ENCODE peak calls at places on chromosomes 11 and 22, in eight cellular contexts. H, N, U, X, V, G, I and S are unnamed samples. For H3K9me3, the result is how much of the 10 kb centered on the place peaks cover.

GRCh38 chr11:2302280-2302843 is 549 bp downstream of the TSPAN32 start:
- DNase-seq in H (no peak), N (no peak), U (no peak), X (no peak), V (no peak), G (no peak), I (no peak), S (peak)

GRCh38 chr22:20938272-20938671 is 21.1 kb downstream of the CRKL start:
- DNase-seq in H (no peak), N (no peak), U (no peak), X (no peak), V (peak), G (no peak), I (no peak), S (no peak)

GRCh38 chr11:135033545-135033944 is 621.5 kb upstream of the B3GAT1 start:
- DNase-seq in H (no peak), N (peak), U (no peak), X (no peak), V (peak), G (no peak), I (no peak), S (no peak)

GRCh38 chr22:45891996-45892621 is 84.9 kb downstream of the WNT7B start:
- DNase-seq in H (no peak), N (no peak), U (no peak), X (no peak), V (no peak), G (peak), I (no peak), S (no peak)

GRCh38 chr11:119319702-119320592 is 3.0 kb upstream of the MCAM start:
- DNase-seq in H (no peak), N (no peak), U (peak), X (no peak), V (no peak), G (peak), I (no peak), S (no peak)

GRCh38 chr22:24133187-24133965 is 47.9 kb upstream of the SUSD2 start:
- DNase-seq in H (no peak), N (no peak), U (no peak), X (peak), V (no peak), G (no peak), I (no peak), S (peak)

GRCh38 chr11:43547900-43548381 is 132.6 kb upstream of the HSD17B12 start:
- DNase-seq in H (no peak), N (no peak), U (no peak), X (no peak), V (peak), G (peak), I (no peak), S (no peak)

GRCh38 chr11:75474878-75475766 is 42.1 kb upstream of the KLHL35 start:
- DNase-seq in H (peak), N (peak), U (no peak), X (peak), V (peak), G (peak), I (no peak), S (peak)

GRCh38 chr11:9530901-9531625 is 42.4 kb upstream of the WEE1 start:
- DNase-seq in H (no peak), N (no peak), U (no peak), X (no peak), V (peak), G (no peak), I (no peak), S (no peak)

GRCh38 chr11:923691-924405 is 1.8 kb upstream of the AP2A2 start:
- DNase-seq in H (no peak), N (no peak), U (no peak), X (no peak), V (no peak), G (no peak), I (no peak), S (no peak)

GRCh38 chr11:95339554-95339953 is 108.6 kb upstream of the SESN3 start:
- DNase-seq in H (no peak), N (peak), U (no peak), X (no peak), V (no peak), G (no peak), I (peak), S (no peak)

GRCh38 chr11:134578807-134579708 is 167.0 kb upstream of the B3GAT1 start:
- DNase-seq in H (peak), N (no peak), U (no peak), X (no peak), V (peak), G (no peak), I (no peak), S (no peak)

GRCh38 chr22:32677876-32678275 is 123.6 kb upstream of the TIMP3 start:
- DNase-seq in H (no peak), N (no peak), U (no peak), X (no peak), V (no peak), G (no peak), I (no peak), S (no peak)

GRCh38 chr11:131495417-131495816 is 125.0 kb downstream of the NTM start:
- DNase-seq in H (no peak), N (no peak), U (no peak), X (no peak), V (peak), G (peak), I (no peak), S (no peak)

GRCh38 chr11:37422511-37422910 is 824.5 kb upstream of the RAG2 start:
- DNase-seq in H (no peak), N (no peak), U (no peak), X (no peak), V (no peak), G (no peak), I (no peak), S (no peak)

GRCh38 chr11:27161071-27161470 is 120.5 kb downstream of the BBOX1 start:
- DNase-seq in H (no peak), N (peak), U (no peak), X (peak), V (no peak), G (no peak), I (no peak), S (no peak)

GRCh38 chr22:28207281-28208030 is 288.4 kb upstream of the PITPNB start:
- DNase-seq in H (no peak), N (peak), U (no peak), X (peak), V (no peak), G (no peak), I (no peak), S (no peak)

GRCh38 chr11:116449522-116449921 is 323.3 kb downstream of the BUD13 start:
- DNase-seq in H (no peak), N (no peak), U (no peak), X (no peak), V (no peak), G (no peak), I (no peak), S (no peak)

GRCh38 chr11:65425105-65425970 is 2.7 kb downstream of the NEAT1 start:
- DNase-seq in H (peak), N (peak), U (peak), X (peak), V (peak), G (no peak), I (peak), S (peak)

GRCh38 chr11:102006835-102007566 is 40.2 kb upstream of the CFAP300 start:
- DNase-seq in H (no peak), N (no peak), U (no peak), X (no peak), V (no peak), G (no peak), I (no peak), S (no peak)

GRCh38 chr11:2837096-2837601 is 48.4 kb downstream of the CDKN1C start:
- DNase-seq in H (no peak), N (no peak), U (peak), X (peak), V (peak), G (peak), I (no peak), S (no peak)

GRCh38 chr11:33575311-33575710 is 125.3 kb downstream of the C11orf91 start:
- DNase-seq in H (no peak), N (no peak), U (no peak), X (no peak), V (no peak), G (no peak), I (peak), S (no peak)

GRCh38 chr11:107259826-107260225 is 197.8 kb downstream of the CWF19L2 start:
- DNase-seq in H (no peak), N (peak), U (no peak), X (no peak), V (no peak), G (no peak), I (no peak), S (no peak)

GRCh38 chr22:48382197-48382596 is 1445.5 kb downstream of the BRD1 start:
- DNase-seq in H (no peak), N (no peak), U (peak), X (no peak), V (no peak), G (no peak), I (no peak), S (no peak)

GRCh38 chr11:97118756-97119155 is 728.9 kb downstream of the JRKL start:
- DNase-seq in H (no peak), N (no peak), U (no peak), X (no peak), V (no peak), G (no peak), I (no peak), S (no peak)

GRCh38 chr11:129610125-129610524 is 205.5 kb upstream of the TMEM45B start:
- DNase-seq in H (no peak), N (no peak), U (no peak), X (no peak), V (peak), G (no peak), I (no peak), S (no peak)

GRCh38 chr11:93741094-93741881 is at the start of the genes C11orf54 and TAF1D:
- DNase-seq in H (peak), N (peak), U (peak), X (peak), V (peak), G (peak), I (peak), S (peak)

GRCh38 chr22:43570531-43571144 is 158.8 kb downstream of the MPPED1 start:
- DNase-seq in H (peak), N (no peak), U (no peak), X (no peak), V (no peak), G (no peak), I (no peak), S (no peak)

GRCh38 chr11:1349074-1349931 is 39.9 kb upstream of the TOLLIP start:
- DNase-seq in H (no peak), N (no peak), U (peak), X (no peak), V (no peak), G (no peak), I (no peak), S (no peak)

GRCh38 chr11:2570841-2571597 is 126.2 kb downstream of the KCNQ1 start:
- DNase-seq in H (no peak), N (no peak), U (peak), X (no peak), V (no peak), G (peak), I (no peak), S (no peak)

GRCh38 chr11:69510471-69511357 is 29.3 kb downstream of the LINC01488 start:
- DNase-seq in H (no peak), N (peak), U (no peak), X (peak), V (no peak), G (no peak), I (no peak), S (no peak)

GRCh38 chr11:31818874-31819331 is 7.8 kb upstream of the PAX6 start:
- DNase-seq in H (no peak), N (no peak), U (no peak), X (no peak), V (no peak), G (no peak), I (no peak), S (no peak)

GRCh38 chr11:31817054-31817620 is 6.0 kb upstream of the PAX6 start:
- DNase-seq in H (no peak), N (peak), U (no peak), X (no peak), V (no peak), G (no peak), I (no peak), S (no peak)

GRCh38 chr11:31815743-31816466 is 4.8 kb upstream of the PAX6 start:
- DNase-seq in H (no peak), N (peak), U (no peak), X (no peak), V (no peak), G (no peak), I (no peak), S (no peak)

GRCh38 chr11:31817621-31818493 is 6.7 kb upstream of the PAX6 start:
- DNase-seq in H (no peak), N (peak), U (no peak), X (no peak), V (no peak), G (no peak), I (no peak), S (no peak)

DNA sequence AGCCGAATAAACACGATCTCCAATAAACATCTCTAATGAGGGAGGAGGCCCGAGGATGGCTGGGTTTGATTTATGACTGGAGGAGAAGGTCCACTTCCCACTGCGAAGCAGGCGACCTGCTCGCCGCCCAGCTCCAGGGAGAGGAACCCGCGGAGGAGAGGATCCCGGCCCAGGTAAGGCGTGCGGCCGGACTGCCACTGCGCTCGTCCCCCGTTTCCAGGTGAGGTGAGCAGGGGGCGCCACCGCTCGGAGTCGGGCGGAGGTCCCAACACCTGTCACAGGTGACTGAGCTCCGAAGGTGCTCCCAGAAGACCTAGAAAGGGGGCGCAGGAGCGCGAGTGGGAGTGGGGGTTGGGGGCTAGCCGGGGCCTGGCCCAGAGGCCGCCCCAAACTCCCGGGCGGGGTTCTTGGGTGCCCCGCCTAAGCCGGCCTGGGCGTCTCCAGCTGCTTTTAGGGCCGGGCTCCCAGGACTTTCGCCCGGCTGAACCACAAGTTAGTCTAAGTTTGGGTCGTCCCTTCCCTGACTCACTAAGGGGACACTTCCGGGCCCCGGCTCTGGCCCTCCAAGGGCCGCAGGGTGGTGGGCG is 5.4 kb upstream of the PAX6 start:
- DNase-seq in H (no peak), N (no peak), U (no peak), X (no peak), V (peak), G (no peak), I (no peak), S (no peak)
- H3K4me3 ChIP-seq in H (no peak), N (no peak), U (peak), X (no peak), V (peak), G (peak), I (no peak), S (no peak)

GRCh38 chr11:60974726-60975125 is 3.2 kb downstream of the CD6 start:
- DNase-seq in H (no peak), N (no peak), U (no peak), X (no peak), V (no peak), G (no peak), I (no peak), S (peak)

GRCh38 chr11:60973699-60974098 is 2.2 kb downstream of the CD6 start:
- DNase-seq in H (no peak), N (no peak), U (no peak), X (no peak), V (no peak), G (no peak), I (no peak), S (no peak)

GRCh38 chr11:60981515-60981914 is 10.0 kb downstream of the CD6 start:
- DNase-seq in H (no peak), N (no peak), U (no peak), X (no peak), V (no peak), G (no peak), I (no peak), S (no peak)

GRCh38 chr11:60978546-60979380 is 7.3 kb downstream of the CD6 start:
- DNase-seq in H (no peak), N (peak), U (no peak), X (no peak), V (peak), G (no peak), I (no peak), S (no peak)

DNA sequence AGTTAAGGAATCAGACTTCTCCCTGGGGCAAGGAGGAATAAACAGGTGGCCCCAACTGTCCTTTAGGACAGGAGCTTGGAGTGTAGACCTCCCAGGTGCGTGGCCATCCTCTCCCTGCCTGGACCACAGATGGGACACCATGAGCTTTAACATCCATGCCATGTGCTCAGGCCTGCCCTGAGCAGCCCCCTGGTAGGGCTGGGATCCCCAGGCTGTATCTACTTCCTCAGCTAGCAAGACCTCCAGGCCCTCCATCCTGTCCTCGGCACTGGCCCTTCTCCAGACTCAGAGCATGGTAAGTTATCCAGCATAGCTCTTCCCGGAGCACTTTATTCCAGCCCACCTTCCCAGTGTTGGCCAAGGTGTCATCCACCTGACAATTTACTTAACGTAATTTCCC is 5.7 kb downstream of the CD6 start:
- DNase-seq in H (no peak), N (no peak), U (no peak), X (no peak), V (no peak), G (no peak), I (no peak), S (no peak)
- H3K27ac ChIP-seq in H (no peak), N (no peak), U (no peak), X (no peak), V (no peak), G (no peak), I (no peak), S (peak)

GRCh38 chr22:47191630-47192105 is 429.2 kb downstream of the TBC1D22A start:
- DNase-seq in H (no peak), N (no peak), U (no peak), X (no peak), V (no peak), G (no peak), I (no peak), S (no peak)

GRCh38 chr22:47189056-47189916 is 426.8 kb downstream of the TBC1D22A start:
- DNase-seq in H (no peak), N (no peak), U (peak), X (no peak), V (no peak), G (no peak), I (no peak), S (no peak)

GRCh38 chr22:47192106-47192650 is 429.7 kb downstream of the TBC1D22A start:
- DNase-seq in H (no peak), N (no peak), U (peak), X (no peak), V (peak), G (no peak), I (no peak), S (no peak)

GRCh38 chr22:47190276-47190956 is 428.0 kb downstream of the TBC1D22A start:
- DNase-seq in H (no peak), N (no peak), U (peak), X (no peak), V (no peak), G (no peak), I (no peak), S (no peak)

GRCh38 chr22:47190957-47191323 is 428.5 kb downstream of the TBC1D22A start:
- DNase-seq in H (no peak), N (no peak), U (no peak), X (no peak), V (no peak), G (no peak), I (no peak), S (no peak)
- H3K9me3 ChIP-seq in H (under half), N (under half), U (under half), X (under half), V (under half), G (under half), I (under half), S (under half)

GRCh38 chr22:19103881-19104821 is 18.1 kb downstream of the DGCR2 start:
- DNase-seq in H (no peak), N (peak), U (peak), X (peak), V (no peak), G (no peak), I (no peak), S (no peak)

GRCh38 chr22:19107730-19108074 is 14.5 kb downstream of the DGCR2 start:
- DNase-seq in H (no peak), N (no peak), U (peak), X (no peak), V (no peak), G (no peak), I (no peak), S (no peak)

GRCh38 chr22:19105867-19106802 is 16.1 kb downstream of the DGCR2 start:
- DNase-seq in H (peak), N (no peak), U (peak), X (no peak), V (no peak), G (no peak), I (no peak), S (peak)

GRCh38 chr22:19106886-19107729 is 15.1 kb downstream of the DGCR2 start:
- DNase-seq in H (no peak), N (no peak), U (peak), X (no peak), V (no peak), G (no peak), I (no peak), S (no peak)

GRCh38 chr22:19105456-19105855 is 16.8 kb downstream of the DGCR2 start:
- DNase-seq in H (no peak), N (no peak), U (peak), X (no peak), V (no peak), G (no peak), I (no peak), S (no peak)
- H3K4me3 ChIP-seq in H (no peak), N (no peak), U (no peak), X (no peak), V (no peak), G (no peak), I (no peak), S (no peak)

DNA sequence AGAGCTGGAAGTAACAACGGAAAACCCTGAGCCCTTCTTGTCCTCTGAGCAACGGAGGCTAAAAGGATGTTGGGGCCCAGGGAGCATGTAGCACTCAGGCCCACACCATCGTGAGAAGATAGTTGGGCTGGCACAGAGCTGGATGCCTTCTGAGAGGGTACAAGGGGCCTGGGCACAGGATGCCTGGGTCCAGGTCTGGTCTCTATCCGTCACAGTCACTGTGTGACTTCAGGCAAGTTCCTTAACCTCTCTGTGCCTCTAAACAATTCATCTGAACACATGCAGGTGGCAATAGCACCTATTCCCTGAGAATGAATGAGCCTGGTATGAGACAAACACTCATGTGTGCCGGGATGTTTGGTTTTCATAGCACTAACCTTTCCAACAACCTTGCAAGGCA is 29.2 kb downstream of the MB start:
- DNase-seq in H (no peak), N (no peak), U (no peak), X (no peak), V (no peak), G (no peak), I (no peak), S (no peak)
- H3K27ac ChIP-seq in H (no peak), N (no peak), U (no peak), X (no peak), V (no peak), G (peak), I (no peak), S (no peak)